ENCODE peak calls at places on chromosomes 13 and 19, in six cellular contexts. D, G, U, X, A and K are unnamed samples. For H3K36me3 and H3K27me3, the result is how much of the 10 kb centered on the place peaks cover.

GRCh38 chr13:20494656-20495055 is 31.0 kb downstream of the CRYL1 start:
- DNase-seq in D (no peak), G (no peak), U (no peak), X (no peak), A (no peak), K (no peak)

GRCh38 chr19:33273881-33274662 is 28.3 kb downstream of the CEBPA start:
- DNase-seq in D (no peak), G (no peak), U (no peak), X (no peak), A (no peak), K (peak)

GRCh38 chr19:566403-566802 is 6.0 kb upstream of the BSG start:
- DNase-seq in D (peak), G (no peak), U (no peak), X (peak), A (no peak), K (peak)

GRCh38 chr19:4378886-4379285 is 21.5 kb downstream of the SH3GL1 start:
- DNase-seq in D (no peak), G (peak), U (no peak), X (no peak), A (no peak), K (no peak)

GRCh38 chr19:4748589-4748988 is 24.9 kb upstream of the DPP9 start:
- DNase-seq in D (no peak), G (no peak), U (no peak), X (no peak), A (no peak), K (no peak)

GRCh38 chr19:49340069-49340864 is 5.1 kb downstream of the CD37 start:
- DNase-seq in D (peak), G (peak), U (no peak), X (peak), A (peak), K (no peak)

GRCh38 chr13:29954082-29955043 is 103.9 kb upstream of the UBL3 start:
- DNase-seq in D (no peak), G (no peak), U (peak), X (no peak), A (no peak), K (no peak)

GRCh38 chr19:54889566-54889965 is 15.5 kb downstream of the FCAR start:
- DNase-seq in D (peak), G (no peak), U (no peak), X (no peak), A (no peak), K (no peak)

GRCh38 chr13:46598820-46599180 is 45.8 kb downstream of the LRCH1 start:
- DNase-seq in D (no peak), G (no peak), U (no peak), X (no peak), A (no peak), K (no peak)

GRCh38 chr13:48975926-48976676 is 389 bp downstream of the FNDC3A start:
- DNase-seq in D (peak), G (peak), U (peak), X (peak), A (peak), K (no peak)

GRCh38 chr19:3357731-3358391 is 8.5 kb upstream of the NFIC start:
- DNase-seq in D (no peak), G (no peak), U (no peak), X (peak), A (peak), K (no peak)

GRCh38 chr13:113403255-113404104 is 39.5 kb upstream of the GRTP1 start:
- DNase-seq in D (peak), G (no peak), U (no peak), X (no peak), A (peak), K (no peak)

GRCh38 chr19:7732045-7732444 is at the start of gene CLEC4G:
- DNase-seq in D (no peak), G (no peak), U (no peak), X (no peak), A (no peak), K (no peak)

GRCh38 chr19:14830702-14831101 is 4.3 kb downstream of the OR7A5 start:
- DNase-seq in D (no peak), G (no peak), U (no peak), X (no peak), A (no peak), K (no peak)

GRCh38 chr19:52343548-52343947 is 7.5 kb downstream of the ZNF610 start:
- DNase-seq in D (no peak), G (peak), U (peak), X (peak), A (peak), K (no peak)

GRCh38 chr19:51347209-51347928 is 5.4 kb upstream of the VSIG10L start:
- DNase-seq in D (no peak), G (no peak), U (no peak), X (no peak), A (no peak), K (no peak)

GRCh38 chr13:28582225-28582891 is 76.6 kb upstream of the POMP start:
- DNase-seq in D (no peak), G (no peak), U (no peak), X (peak), A (no peak), K (no peak)

GRCh38 chr19:13832096-13832495 is 36.9 kb downstream of the ZSWIM4 start:
- DNase-seq in D (no peak), G (no peak), U (no peak), X (no peak), A (no peak), K (no peak)

GRCh38 chr19:33904681-33905080 is 108.0 kb downstream of the KCTD15 start:
- DNase-seq in D (no peak), G (peak), U (no peak), X (peak), A (no peak), K (no peak)

GRCh38 chr13:80133631-80134083 is 207.3 kb downstream of the SPRY2 start:
- DNase-seq in D (no peak), G (no peak), U (no peak), X (peak), A (no peak), K (no peak)

GRCh38 chr19:4101496-4101770 is 22.5 kb downstream of the MAP2K2 start:
- DNase-seq in D (no peak), G (no peak), U (no peak), X (no peak), A (no peak), K (no peak)

GRCh38 chr19:28420731-28421550 is 792.0 kb downstream of the UQCRFS1 start:
- DNase-seq in D (no peak), G (no peak), U (no peak), X (no peak), A (no peak), K (no peak)

GRCh38 chr19:48668332-48668731 is 4.5 kb downstream of the NTN5 start:
- DNase-seq in D (no peak), G (no peak), U (no peak), X (no peak), A (no peak), K (no peak)

GRCh38 chr13:113093580-113094409 is 11.8 kb upstream of the F7 start:
- DNase-seq in D (no peak), G (no peak), U (no peak), X (no peak), A (no peak), K (no peak)

GRCh38 chr13:45412274-45413049 is 5.7 kb downstream of the SLC25A30 start:
- DNase-seq in D (no peak), G (no peak), U (no peak), X (no peak), A (no peak), K (no peak)

GRCh38 chr13:94291631-94292322 is 187.7 kb downstream of the DCT start:
- DNase-seq in D (no peak), G (no peak), U (no peak), X (no peak), A (no peak), K (no peak)

GRCh38 chr19:35030257-35031071 is at the start of gene SCN1B:
- DNase-seq in D (peak), G (peak), U (peak), X (peak), A (peak), K (no peak)

GRCh38 chr13:61144834-61145593 is 270.6 kb downstream of the PCDH20 start:
- DNase-seq in D (no peak), G (no peak), U (no peak), X (no peak), A (no peak), K (no peak)

GRCh38 chr19:46428278-46429141 is at the start of gene PNMA8C:
- DNase-seq in D (peak), G (peak), U (peak), X (peak), A (peak), K (no peak)

GRCh38 chr19:3606690-3607289 is at the start of gene TBXA2R:
- DNase-seq in D (peak), G (no peak), U (peak), X (peak), A (peak), K (no peak)

GRCh38 chr13:114212096-114212495 is 22.6 kb upstream of the CDC16 start:
- DNase-seq in D (no peak), G (no peak), U (no peak), X (peak), A (no peak), K (no peak)

GRCh38 chr19:54551950-54552912 is 21.4 kb upstream of the LILRA2 start:
- DNase-seq in D (peak), G (no peak), U (no peak), X (no peak), A (no peak), K (no peak)

GRCh38 chr19:54430306-54431254 is 15.3 kb downstream of the TTYH1 start:
- DNase-seq in D (no peak), G (peak), U (peak), X (peak), A (no peak), K (no peak)

GRCh38 chr19:6023085-6023682 is 45.2 kb upstream of the RANBP3 start:
- DNase-seq in D (no peak), G (no peak), U (no peak), X (no peak), A (no peak), K (no peak)

GRCh38 chr19:49552749-49553148 is 24.9 kb downstream of the RCN3 start:
- DNase-seq in D (no peak), G (no peak), U (no peak), X (no peak), A (no peak), K (no peak)

GRCh38 chr13:110944121-110944967 is 29.5 kb upstream of the ANKRD10 start:
- DNase-seq in D (no peak), G (peak), U (no peak), X (peak), A (no peak), K (no peak)

GRCh38 chr13:27355894-27356293 is 68.5 kb upstream of the GTF3A start:
- DNase-seq in D (no peak), G (no peak), U (no peak), X (no peak), A (no peak), K (no peak)

GRCh38 chr19:48963371-48964204 is 1.5 kb upstream of the FTL start:
- DNase-seq in D (peak), G (peak), U (peak), X (peak), A (peak), K (no peak)

DNA sequence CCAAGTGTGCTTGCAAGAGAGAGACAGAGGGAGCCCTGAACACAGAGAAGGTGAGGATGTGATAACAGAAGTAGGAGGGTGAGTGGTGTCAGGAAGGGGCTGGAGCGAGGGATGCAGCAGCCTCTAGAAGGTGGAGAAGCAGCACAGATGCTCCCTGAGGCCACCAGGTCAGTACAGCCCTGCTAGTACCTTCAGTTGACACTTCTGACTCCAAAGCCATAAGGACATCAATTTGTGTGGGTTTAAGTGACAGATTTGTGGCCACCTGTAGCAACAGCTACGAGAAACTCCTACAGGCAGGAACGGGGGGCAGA is 6.9 kb downstream of the ERICH4 start:
- DNase-seq in D (no peak), G (no peak), U (no peak), X (no peak), A (no peak), K (no peak)
- H3K36me3 ChIP-seq in D (under half), G (under half), U (under half), X (under half), A (under half), K (under half)

GRCh38 chr13:66914155-66914554 is 316.0 kb downstream of the PCDH9 start:
- DNase-seq in D (no peak), G (no peak), U (no peak), X (no peak), A (no peak), K (no peak)

GRCh38 chr13:66915596-66916185 is 314.4 kb downstream of the PCDH9 start:
- DNase-seq in D (no peak), G (no peak), U (no peak), X (no peak), A (no peak), K (no peak)

DNA sequence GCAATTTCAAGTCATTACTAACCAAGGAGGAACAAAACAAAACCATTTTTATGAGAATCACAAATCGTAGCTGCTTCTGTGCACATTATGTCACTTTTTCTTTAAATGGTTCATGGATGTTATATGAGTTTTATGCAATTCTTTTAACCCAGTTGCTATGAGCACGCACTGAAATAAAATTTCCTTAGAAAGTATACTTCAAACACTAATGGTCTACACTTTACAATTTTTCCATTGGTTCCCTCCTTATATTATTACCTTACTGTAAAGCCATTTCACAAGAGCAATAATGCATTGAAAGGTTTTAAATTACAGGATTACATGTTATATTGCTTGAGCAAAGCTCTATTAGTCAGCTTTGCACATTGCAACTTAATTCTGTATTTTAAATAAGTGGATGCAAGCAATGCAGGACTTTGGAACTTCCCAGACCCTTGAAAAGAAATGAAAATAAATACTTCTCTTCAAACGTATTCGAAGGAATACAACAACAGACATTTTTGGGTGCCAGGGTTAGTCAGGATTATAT is 318.7 kb downstream of the PCDH9 start:
- DNase-seq in D (no peak), G (no peak), U (no peak), X (no peak), A (no peak), K (no peak)
- H3K4me3 ChIP-seq in D (no peak), G (no peak), U (no peak), X (no peak), A (no peak), K (no peak)

DNA sequence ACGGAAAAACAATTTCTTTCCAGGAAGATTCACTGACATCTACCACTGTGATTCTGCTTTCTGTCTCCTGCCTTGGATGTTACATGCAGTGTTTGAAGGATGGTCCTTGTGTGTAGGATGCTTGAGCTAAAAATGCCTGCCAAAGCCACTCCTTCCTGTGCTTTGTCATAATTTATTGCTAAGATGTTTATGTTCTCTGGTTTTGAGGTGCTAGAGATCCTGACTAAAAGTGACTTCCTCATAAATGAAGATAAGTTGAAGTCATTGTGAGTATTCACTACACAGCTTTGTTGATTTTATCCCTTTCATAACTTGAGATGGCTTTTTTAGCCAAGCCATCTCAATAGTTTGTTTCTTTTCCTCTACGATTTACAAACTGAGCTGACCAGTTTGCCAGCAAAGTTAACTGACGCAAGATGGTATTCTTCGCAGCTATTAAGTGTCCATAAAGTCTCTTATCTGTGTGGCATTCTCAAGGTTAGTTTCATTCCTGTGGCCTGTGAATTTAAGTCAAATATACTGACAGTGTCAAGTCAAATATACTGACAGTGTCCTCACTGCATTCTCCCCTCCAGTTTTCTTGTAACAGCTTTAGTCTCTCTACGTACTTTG is 15.7 kb upstream of the FBXL3 start:
- DNase-seq in D (no peak), G (no peak), U (no peak), X (no peak), A (no peak), K (no peak)
- H3K27me3 ChIP-seq in D (under half), G (under half), U (under half), X (under half), A (under half), K (under half)

DNA sequence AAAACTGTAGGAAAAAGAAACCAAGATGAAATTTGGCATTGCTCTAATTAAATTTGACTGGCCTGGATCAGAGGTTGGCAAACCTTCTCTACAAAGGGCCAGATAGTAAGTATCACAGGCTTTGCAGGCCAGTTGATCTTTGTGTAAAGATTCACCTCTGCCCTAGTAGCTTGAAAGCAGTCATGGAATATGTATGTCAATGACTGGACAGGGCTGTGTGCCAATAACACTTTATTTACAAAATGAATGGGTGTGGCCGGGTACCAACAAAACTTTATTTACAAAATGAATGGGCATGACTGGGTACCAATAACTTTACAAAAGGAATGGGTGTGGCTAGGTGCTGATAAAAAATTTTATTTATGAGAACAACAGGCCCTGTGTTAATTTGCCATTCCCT is 20.0 kb downstream of the SIN3B start:
- DNase-seq in D (no peak), G (no peak), U (no peak), X (no peak), A (no peak), K (no peak)
- H3K36me3 ChIP-seq in D (half or more), G (under half), U (half or more), X (under half), A (half or more), K (under half)